ENCODE peak calls at places on chromosomes 11 and 22, in ten cellular contexts. One of them, this sample, is unnamed.

GRCh38 chr11:74895340-74896116 is 53.4 kb downstream of the XRRA1 start:
- DNase-seq in iris pigment epithelial cell: no peak
- DNase-seq in RCC 7860: no peak
- DNase-seq in B cell: no peak
- DNase-seq in tibial nerve: no peak
- DNase-seq in ureter: no peak
- DNase-seq in CMK: no peak
- DNase-seq in NCI-H1930: no peak
- DNase-seq in A172: no peak
- DNase-seq in ovary: no peak
- DNase-seq in this sample: no peak

GRCh38 chr22:32389685-32390084 is 22.4 kb downstream of the RTCB start:
- DNase-seq in iris pigment epithelial cell: peak
- DNase-seq in RCC 7860: no peak
- DNase-seq in B cell: no peak
- DNase-seq in tibial nerve: no peak
- DNase-seq in ureter: no peak
- DNase-seq in CMK: no peak
- DNase-seq in NCI-H1930: peak
- DNase-seq in A172: peak
- DNase-seq in ovary: no peak
- DNase-seq in this sample: no peak

GRCh38 chr22:27358096-27358870 is 443.3 kb downstream of the MN1 start:
- DNase-seq in iris pigment epithelial cell: no peak
- DNase-seq in RCC 7860: no peak
- DNase-seq in B cell: no peak
- DNase-seq in tibial nerve: no peak
- DNase-seq in ureter: no peak
- DNase-seq in CMK: no peak
- DNase-seq in NCI-H1930: peak
- DNase-seq in A172: no peak
- DNase-seq in ovary: no peak
- DNase-seq in this sample: no peak

GRCh38 chr11:1554981-1555712 is 16.9 kb downstream of the DUSP8 start:
- DNase-seq in iris pigment epithelial cell: no peak
- DNase-seq in RCC 7860: no peak
- DNase-seq in B cell: no peak
- DNase-seq in tibial nerve: no peak
- DNase-seq in ureter: no peak
- DNase-seq in CMK: no peak
- DNase-seq in NCI-H1930: no peak
- DNase-seq in A172: no peak
- DNase-seq in ovary: no peak
- DNase-seq in this sample: no peak

GRCh38 chr11:114811971-114812370 is 133.6 kb downstream of the NXPE2 start:
- DNase-seq in iris pigment epithelial cell: no peak
- DNase-seq in RCC 7860: no peak
- DNase-seq in B cell: no peak
- DNase-seq in tibial nerve: no peak
- DNase-seq in ureter: no peak
- DNase-seq in CMK: no peak
- DNase-seq in NCI-H1930: no peak
- DNase-seq in A172: no peak
- DNase-seq in ovary: no peak
- DNase-seq in this sample: no peak

GRCh38 chr22:22463855-22464540 is 44.5 kb downstream of the ZNF280B start:
- DNase-seq in iris pigment epithelial cell: peak
- DNase-seq in RCC 7860: peak
- DNase-seq in B cell: peak
- DNase-seq in tibial nerve: peak
- DNase-seq in ureter: peak
- DNase-seq in CMK: peak
- DNase-seq in NCI-H1930: peak
- DNase-seq in A172: peak
- DNase-seq in ovary: no peak
- DNase-seq in this sample: peak

GRCh38 chr11:10902301-10902700 is 44.4 kb upstream of the ZBED5 start:
- DNase-seq in iris pigment epithelial cell: peak
- DNase-seq in RCC 7860: no peak
- DNase-seq in B cell: no peak
- DNase-seq in tibial nerve: no peak
- DNase-seq in ureter: no peak
- DNase-seq in CMK: no peak
- DNase-seq in NCI-H1930: no peak
- DNase-seq in A172: no peak
- DNase-seq in ovary: no peak
- DNase-seq in this sample: no peak

GRCh38 chr11:117442049-117442868 is 114.6 kb downstream of the CEP164 start:
- DNase-seq in iris pigment epithelial cell: no peak
- DNase-seq in RCC 7860: no peak
- DNase-seq in B cell: no peak
- DNase-seq in tibial nerve: no peak
- DNase-seq in ureter: no peak
- DNase-seq in CMK: no peak
- DNase-seq in NCI-H1930: no peak
- DNase-seq in A172: no peak
- DNase-seq in ovary: no peak
- DNase-seq in this sample: no peak

GRCh38 chr11:60914620-60915249 is 777 bp downstream of the TMEM109 start:
- DNase-seq in iris pigment epithelial cell: peak
- DNase-seq in RCC 7860: peak
- DNase-seq in B cell: peak
- DNase-seq in tibial nerve: no peak
- DNase-seq in ureter: no peak
- DNase-seq in CMK: no peak
- DNase-seq in NCI-H1930: no peak
- DNase-seq in A172: peak
- DNase-seq in ovary: peak
- DNase-seq in this sample: peak

GRCh38 chr22:19179472-19180048 is 1.0 kb upstream of the SLC25A1 start:
- DNase-seq in iris pigment epithelial cell: peak
- DNase-seq in RCC 7860: peak
- DNase-seq in B cell: peak
- DNase-seq in tibial nerve: peak
- DNase-seq in ureter: peak
- DNase-seq in CMK: no peak
- DNase-seq in NCI-H1930: peak
- DNase-seq in A172: peak
- DNase-seq in ovary: peak
- DNase-seq in this sample: peak

GRCh38 chr11:10604340-10604748 is 35.9 kb upstream of the LYVE1 start:
- DNase-seq in iris pigment epithelial cell: peak
- DNase-seq in RCC 7860: no peak
- DNase-seq in B cell: no peak
- DNase-seq in tibial nerve: peak
- DNase-seq in ureter: no peak
- DNase-seq in CMK: no peak
- DNase-seq in NCI-H1930: no peak
- DNase-seq in A172: no peak
- DNase-seq in ovary: peak
- DNase-seq in this sample: no peak

GRCh38 chr11:86128914-86129313 is 60.0 kb upstream of the PICALM start:
- DNase-seq in iris pigment epithelial cell: no peak
- DNase-seq in RCC 7860: no peak
- DNase-seq in B cell: no peak
- DNase-seq in tibial nerve: no peak
- DNase-seq in ureter: no peak
- DNase-seq in CMK: no peak
- DNase-seq in NCI-H1930: no peak
- DNase-seq in A172: no peak
- DNase-seq in ovary: no peak
- DNase-seq in this sample: no peak

GRCh38 chr11:111707039-111707690 is 59.0 kb downstream of the PPP2R1B start:
- DNase-seq in iris pigment epithelial cell: peak
- DNase-seq in RCC 7860: no peak
- DNase-seq in B cell: no peak
- DNase-seq in tibial nerve: peak
- DNase-seq in ureter: no peak
- DNase-seq in CMK: no peak
- DNase-seq in NCI-H1930: no peak
- DNase-seq in A172: no peak
- DNase-seq in ovary: peak
- DNase-seq in this sample: no peak

GRCh38 chr11:20050551-20051333 is 109.5 kb downstream of the DBX1 start:
- DNase-seq in iris pigment epithelial cell: peak
- DNase-seq in RCC 7860: no peak
- DNase-seq in B cell: no peak
- DNase-seq in tibial nerve: no peak
- DNase-seq in ureter: no peak
- DNase-seq in CMK: no peak
- DNase-seq in NCI-H1930: no peak
- DNase-seq in A172: no peak
- DNase-seq in ovary: no peak
- DNase-seq in this sample: no peak

GRCh38 chr11:65488273-65489058 is 10.4 kb upstream of the MALAT1 start:
- DNase-seq in iris pigment epithelial cell: peak
- DNase-seq in RCC 7860: peak
- DNase-seq in B cell: no peak
- DNase-seq in tibial nerve: peak
- DNase-seq in ureter: no peak
- DNase-seq in CMK: no peak
- DNase-seq in NCI-H1930: no peak
- DNase-seq in A172: peak
- DNase-seq in ovary: peak
- DNase-seq in this sample: no peak

GRCh38 chr22:37801946-37802309 is 5.8 kb upstream of the GCAT start:
- DNase-seq in iris pigment epithelial cell: no peak
- DNase-seq in RCC 7860: no peak
- DNase-seq in B cell: no peak
- DNase-seq in tibial nerve: no peak
- DNase-seq in ureter: no peak
- DNase-seq in CMK: no peak
- DNase-seq in NCI-H1930: no peak
- DNase-seq in A172: no peak
- DNase-seq in ovary: no peak
- DNase-seq in this sample: no peak

GRCh38 chr22:41290262-41291221 is 4.6 kb upstream of the RANGAP1 start:
- DNase-seq in iris pigment epithelial cell: peak
- DNase-seq in RCC 7860: peak
- DNase-seq in B cell: no peak
- DNase-seq in tibial nerve: peak
- DNase-seq in ureter: no peak
- DNase-seq in CMK: no peak
- DNase-seq in NCI-H1930: no peak
- DNase-seq in A172: peak
- DNase-seq in ovary: no peak
- DNase-seq in this sample: no peak

GRCh38 chr22:33867118-33867863 is 53.0 kb downstream of the LARGE1 start:
- DNase-seq in iris pigment epithelial cell: no peak
- DNase-seq in RCC 7860: peak
- DNase-seq in B cell: no peak
- DNase-seq in tibial nerve: no peak
- DNase-seq in ureter: no peak
- DNase-seq in CMK: no peak
- DNase-seq in NCI-H1930: no peak
- DNase-seq in A172: peak
- DNase-seq in ovary: no peak
- DNase-seq in this sample: no peak

GRCh38 chr11:15624701-15625100 is 510.0 kb downstream of the INSC start:
- DNase-seq in iris pigment epithelial cell: no peak
- DNase-seq in RCC 7860: no peak
- DNase-seq in B cell: no peak
- DNase-seq in tibial nerve: no peak
- DNase-seq in ureter: no peak
- DNase-seq in CMK: no peak
- DNase-seq in NCI-H1930: no peak
- DNase-seq in A172: no peak
- DNase-seq in ovary: no peak
- DNase-seq in this sample: no peak

GRCh38 chr22:27474112-27474571 is 327.4 kb downstream of the MN1 start:
- DNase-seq in iris pigment epithelial cell: peak
- DNase-seq in RCC 7860: peak
- DNase-seq in B cell: no peak
- DNase-seq in tibial nerve: no peak
- DNase-seq in ureter: no peak
- DNase-seq in CMK: no peak
- DNase-seq in NCI-H1930: no peak
- DNase-seq in A172: peak
- DNase-seq in ovary: no peak
- DNase-seq in this sample: no peak

GRCh38 chr11:64250875-64251721 is at the start of gene PLCB3:
- DNase-seq in iris pigment epithelial cell: peak
- DNase-seq in RCC 7860: no peak
- DNase-seq in B cell: peak
- DNase-seq in tibial nerve: no peak
- DNase-seq in ureter: no peak
- DNase-seq in CMK: no peak
- DNase-seq in NCI-H1930: peak
- DNase-seq in A172: no peak
- DNase-seq in ovary: peak
- DNase-seq in this sample: peak

GRCh38 chr22:28992565-28993326 is 68.9 kb downstream of the C22orf31 start:
- DNase-seq in iris pigment epithelial cell: no peak
- DNase-seq in RCC 7860: no peak
- DNase-seq in B cell: no peak
- DNase-seq in tibial nerve: no peak
- DNase-seq in ureter: no peak
- DNase-seq in CMK: no peak
- DNase-seq in NCI-H1930: no peak
- DNase-seq in A172: no peak
- DNase-seq in ovary: no peak
- DNase-seq in this sample: no peak

GRCh38 chr11:40716344-40717178 is 742.9 kb downstream of the LRRC4C start:
- DNase-seq in iris pigment epithelial cell: no peak
- DNase-seq in RCC 7860: no peak
- DNase-seq in B cell: no peak
- DNase-seq in tibial nerve: no peak
- DNase-seq in ureter: no peak
- DNase-seq in CMK: no peak
- DNase-seq in NCI-H1930: no peak
- DNase-seq in A172: no peak
- DNase-seq in ovary: no peak
- DNase-seq in this sample: no peak

GRCh38 chr11:19951558-19952083 is 208.7 kb downstream of the DBX1 start:
- DNase-seq in iris pigment epithelial cell: peak
- DNase-seq in RCC 7860: peak
- DNase-seq in B cell: peak
- DNase-seq in tibial nerve: peak
- DNase-seq in ureter: no peak
- DNase-seq in CMK: no peak
- DNase-seq in NCI-H1930: peak
- DNase-seq in A172: peak
- DNase-seq in ovary: no peak
- DNase-seq in this sample: peak

GRCh38 chr11:19239039-19239438 is 1.7 kb downstream of the E2F8 start:
- DNase-seq in iris pigment epithelial cell: no peak
- DNase-seq in RCC 7860: no peak
- DNase-seq in B cell: no peak
- DNase-seq in tibial nerve: no peak
- DNase-seq in ureter: no peak
- DNase-seq in CMK: no peak
- DNase-seq in NCI-H1930: no peak
- DNase-seq in A172: no peak
- DNase-seq in ovary: no peak
- DNase-seq in this sample: no peak

GRCh38 chr11:86444981-86445380 is 70.3 kb downstream of the CCDC81 start:
- DNase-seq in iris pigment epithelial cell: no peak
- DNase-seq in RCC 7860: no peak
- DNase-seq in B cell: no peak
- DNase-seq in tibial nerve: no peak
- DNase-seq in ureter: no peak
- DNase-seq in CMK: no peak
- DNase-seq in NCI-H1930: no peak
- DNase-seq in A172: no peak
- DNase-seq in ovary: no peak
- DNase-seq in this sample: no peak

GRCh38 chr11:45798793-45799441 is 6.0 kb upstream of the SLC35C1 start:
- DNase-seq in iris pigment epithelial cell: peak
- DNase-seq in RCC 7860: no peak
- DNase-seq in B cell: no peak
- DNase-seq in tibial nerve: no peak
- DNase-seq in ureter: no peak
- DNase-seq in CMK: no peak
- DNase-seq in NCI-H1930: no peak
- DNase-seq in A172: no peak
- DNase-seq in ovary: no peak
- DNase-seq in this sample: no peak

GRCh38 chr22:49788492-49788891 is 39.2 kb downstream of the BRD1 start:
- DNase-seq in iris pigment epithelial cell: peak
- DNase-seq in RCC 7860: no peak
- DNase-seq in B cell: no peak
- DNase-seq in tibial nerve: peak
- DNase-seq in ureter: peak
- DNase-seq in CMK: no peak
- DNase-seq in NCI-H1930: no peak
- DNase-seq in A172: no peak
- DNase-seq in ovary: no peak
- DNase-seq in this sample: no peak